ENCODE peak calls at places on chromosome 2, in four cellular contexts. S, K, N and R are unnamed samples.

GRCh38 chr2:56230171-56230570 is 46.4 kb downstream of the CCDC85A start:
- DNase-seq in K (no peak), S (no peak), N (no peak), R (no peak)

GRCh38 chr2:240368746-240369724 is 66.4 kb upstream of the GPC1 start:
- DNase-seq in K (no peak), N (no peak), S (no peak), R (no peak)

GRCh38 chr2:1395009-1395408 is 18.3 kb upstream of the TPO start:
- DNase-seq in S (no peak), N (no peak), K (no peak), R (no peak)

GRCh38 chr2:191638079-191638801 is 39.7 kb upstream of the NABP1 start:
- DNase-seq in N (peak; percentile 68), K (no peak), S (peak; percentile 51), R (no peak)

GRCh38 chr2:172281648-172282576 is 145.5 kb upstream of the ITGA6 start:
- DNase-seq in N (no peak), K (no peak), S (no peak), R (no peak)

GRCh38 chr2:60351802-60352201 is 201.7 kb downstream of the BCL11A start:
- DNase-seq in S (no peak), N (no peak), K (no peak), R (no peak)

GRCh38 chr2:1429895-1430294 is 16.6 kb downstream of the TPO start:
- DNase-seq in K (no peak), N (no peak), S (no peak), R (no peak)

GRCh38 chr2:105886029-105886454 is 141.3 kb downstream of the NCK2 start:
- DNase-seq in S (no peak), K (no peak), N (no peak), R (no peak)

GRCh38 chr2:39486071-39486470 is 49.0 kb upstream of the MAP4K3 start:
- DNase-seq in K (no peak), N (no peak), S (no peak), R (no peak)

GRCh38 chr2:126687503-126687902 is 31.5 kb downstream of the GYPC start:
- DNase-seq in S (no peak), N (no peak), K (no peak), R (no peak)
- TF ChIP-seq FOXK2 in S (no peak), N (no peak), K (no peak), R (no peak)

GRCh38 chr2:202908186-202908585 is 3.3 kb downstream of the WDR12 start:
- DNase-seq in N (no peak), K (no peak), S (no peak), R (no peak)

GRCh38 chr2:202909394-202910192 is 1.9 kb downstream of the WDR12 start:
- DNase-seq in K (no peak), S (no peak), N (no peak), R (no peak)

GRCh38 chr2:202911203-202911512 is 315 bp downstream of the WDR12 start:
- DNase-seq in K (no peak), N (no peak), S (no peak), R (no peak)

GRCh38 chr2:202910687-202911086 is 786 bp downstream of the WDR12 start:
- DNase-seq in K (no peak), N (no peak), S (no peak), R (no peak)

DNA sequence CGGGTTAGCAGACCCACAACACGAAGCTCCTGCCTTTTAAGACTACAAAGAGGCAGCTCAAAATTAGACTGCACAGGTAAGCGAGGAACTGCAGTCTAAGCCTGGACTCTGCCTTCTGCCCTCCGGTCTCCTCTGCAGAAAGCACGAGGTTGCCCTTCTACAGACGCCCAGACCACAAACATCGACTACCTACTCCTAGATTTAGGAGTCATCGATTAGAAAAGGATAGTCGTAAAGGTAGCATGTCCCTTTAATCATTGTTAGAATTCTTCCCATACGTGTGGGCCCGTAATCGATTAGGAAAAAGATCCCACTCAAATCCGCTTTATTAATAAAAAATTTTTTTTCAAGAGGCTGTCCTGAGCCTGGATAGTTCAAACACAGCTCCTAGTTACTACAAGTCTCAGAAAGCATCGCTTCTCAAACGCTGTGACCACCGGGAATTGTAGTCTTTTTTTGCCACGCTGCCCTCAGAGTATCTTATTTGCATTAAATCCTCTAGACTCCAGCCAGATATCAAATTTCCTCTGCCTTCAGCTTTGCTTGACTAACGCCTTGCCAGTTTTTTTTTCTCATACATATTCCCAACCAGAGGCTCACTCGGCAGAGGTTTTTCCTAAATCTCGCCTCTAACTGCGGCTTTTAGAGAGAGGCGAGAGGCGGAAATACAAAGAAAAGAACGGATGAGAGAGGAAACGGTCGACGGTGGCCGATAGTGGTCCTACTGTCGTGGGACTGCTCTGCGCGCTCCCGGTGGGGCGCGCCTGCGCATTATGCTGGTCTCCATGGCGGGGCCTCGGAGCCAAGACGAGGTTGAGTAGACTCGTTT is at the start of the genes CARF and WDR12:
- DNase-seq in N (peak; percentile 94), S (peak; percentile 74), K (peak; percentile 82), R (peak; percentile 88)
- TF ChIP-seq FOXM1 in N (no peak), S (no peak), K (no peak), R (no peak)

DNA sequence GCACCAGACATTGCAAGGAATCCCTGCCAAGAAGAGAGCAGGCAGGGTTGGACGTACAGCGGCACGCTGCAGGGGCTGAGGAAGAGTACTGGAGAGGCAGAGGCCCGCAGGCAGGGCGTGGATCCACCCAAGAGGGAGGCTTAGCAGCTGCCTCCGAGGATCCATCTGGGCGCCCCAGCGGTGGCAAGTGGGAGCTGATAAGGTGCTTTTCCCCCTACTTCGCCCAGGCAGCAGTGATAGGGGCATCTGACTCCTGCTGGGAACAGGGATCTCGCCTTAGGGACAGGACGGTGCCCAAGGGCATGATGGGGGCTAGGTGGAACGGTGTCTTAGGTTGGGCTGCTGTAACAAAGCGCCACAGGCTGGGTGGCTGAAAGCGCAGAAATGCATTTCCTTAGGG is 67.4 kb upstream of the HS6ST1 start:
- DNase-seq in S (peak; percentile 23), N (no peak), K (no peak), R (no peak)
- TF ChIP-seq FOXK2 in S (no peak), N (no peak), K (no peak), R (no peak)

DNA sequence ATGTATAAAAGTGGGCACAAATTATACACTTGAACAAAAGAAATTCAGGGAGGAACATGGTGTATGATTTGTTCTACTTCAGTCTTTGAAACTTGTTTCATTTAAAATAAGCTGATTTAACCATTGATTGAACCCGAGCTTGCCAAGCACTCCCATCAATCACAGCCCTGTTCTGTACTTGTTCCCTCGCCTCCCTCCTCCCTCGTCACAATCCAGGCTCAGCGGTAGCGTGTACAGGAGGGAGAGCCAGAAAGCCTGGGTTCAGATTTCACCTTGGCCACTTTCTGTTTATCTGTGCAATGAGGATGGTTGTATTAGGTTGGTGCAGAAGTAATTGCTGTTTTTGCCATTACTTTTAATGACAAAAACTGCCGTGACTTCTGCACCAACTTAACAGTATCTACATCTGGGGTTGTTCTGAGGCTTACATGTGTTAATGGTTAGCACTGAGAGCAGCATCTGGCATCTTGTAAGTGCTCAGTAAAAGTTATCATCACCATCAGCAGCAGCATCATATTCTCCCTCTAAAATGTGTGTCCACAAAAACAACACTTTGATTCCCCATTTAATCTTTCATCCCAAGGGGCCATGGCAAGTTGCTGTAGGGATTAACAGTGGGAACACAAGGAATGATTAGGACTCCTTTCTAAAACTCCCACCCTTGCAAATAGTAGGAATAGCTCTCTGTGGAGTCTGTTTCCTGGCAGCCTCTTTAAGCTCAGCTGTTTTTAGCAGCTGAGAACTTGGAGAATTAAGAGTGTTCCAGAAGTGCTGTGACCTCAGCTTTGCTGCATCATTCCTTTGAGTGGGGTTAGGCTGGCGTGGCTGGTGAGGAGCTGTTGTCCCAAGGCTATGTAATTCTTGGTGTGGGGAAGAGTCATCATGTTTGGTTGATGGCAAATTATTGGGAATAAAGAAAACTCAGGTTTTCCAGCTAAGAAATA is 4.7 kb downstream of the DPYSL5 start:
- DNase-seq in N (no peak), S (no peak), K (no peak), R (no peak)
- TF ChIP-seq FOXM1 in N (no peak), S (no peak), K (no peak), R (no peak)

GRCh38 chr2:123073956-123074355 is 951.1 kb upstream of the CNTNAP5 start:
- DNase-seq in K (no peak), N (no peak), S (no peak), R (no peak)

GRCh38 chr2:123077101-123077500 is 948.0 kb upstream of the CNTNAP5 start:
- DNase-seq in N (no peak), S (no peak), K (no peak), R (no peak)

GRCh38 chr2:123073371-123073770 is 951.7 kb upstream of the CNTNAP5 start:
- DNase-seq in S (no peak), K (no peak), N (no peak), R (no peak)
- TF ChIP-seq FOXK2 in S (no peak), K (no peak), N (no peak), R (no peak)

DNA sequence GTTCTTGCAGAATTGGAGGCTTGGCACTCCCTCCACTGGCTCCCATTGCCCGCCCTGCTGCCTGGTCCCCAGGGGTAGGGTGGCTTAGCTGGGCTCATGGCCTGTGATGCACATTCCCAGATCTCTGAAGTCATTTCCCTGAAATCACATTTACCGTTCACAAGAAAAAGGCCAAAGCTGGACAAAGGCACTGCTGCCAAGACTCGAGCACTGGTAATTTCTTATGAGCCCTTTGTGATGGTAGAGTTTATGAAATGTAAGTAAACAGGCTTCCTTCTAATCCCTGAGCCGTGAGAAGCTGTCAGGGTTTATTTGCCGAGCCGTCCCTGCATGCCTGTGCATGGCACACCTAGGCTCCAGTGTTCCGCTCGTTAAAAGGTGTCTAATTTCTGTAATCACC is 247.2 kb upstream of the EPAS1 start:
- DNase-seq in N (no peak), S (no peak), K (no peak), R (no peak)
- TF ChIP-seq FOXM1 in N (no peak), S (no peak), K (no peak), R (no peak)

DNA sequence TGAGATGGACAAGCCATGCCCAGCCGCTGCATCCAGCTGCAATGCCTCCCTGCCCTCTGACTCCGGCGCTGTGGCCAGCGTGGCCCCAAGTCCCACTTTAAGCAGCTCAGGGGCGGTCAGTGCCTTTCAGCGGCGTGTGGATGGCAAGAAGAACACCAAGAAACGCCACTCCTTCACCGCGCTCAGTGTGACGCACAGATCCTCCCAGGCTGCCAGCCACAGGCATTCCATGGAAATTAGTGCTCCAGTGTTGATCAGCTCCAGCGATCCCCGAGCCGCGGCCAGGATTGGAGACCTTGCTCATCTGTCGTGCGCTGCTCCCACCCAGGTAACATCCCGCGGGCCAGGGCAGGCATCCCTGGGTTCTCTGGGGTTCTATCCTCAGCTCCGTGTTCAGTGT is 215.2 kb downstream of the SEPTIN10 start:
- DNase-seq in N (no peak), K (no peak), S (no peak), R (no peak)
- TF ChIP-seq FOXK2 in N (no peak), K (no peak), S (no peak), R (no peak)